ENCODE peak calls at places on chromosome X, in nine cellular contexts. One of them, this sample, is unnamed.

GRCh38 chrX:110557864-110558263 is 199.2 kb downstream of the RTL9 start:
- DNase-seq in amniotic stem cell: no peak
- DNase-seq in myocyte: no peak
- DNase-seq in nephron progenitor cell: no peak
- DNase-seq in body of pancreas: no peak
- DNase-seq in brain microvascular endothelial cell: no peak
- DNase-seq in activated CD4-positive, alpha-beta T cell treated with anti-CD3 and anti-CD28 coated beads, Interleukin-2, amount 10 ng/mL, durations not matched to agents 7 days and 5 days: no peak
- DNase-seq in T-cell: no peak
- DNase-seq in HFFc6: no peak
- DNase-seq in this sample: no peak

GRCh38 chrX:39149761-39150160 is 348.5 kb downstream of the MID1IP1 start:
- DNase-seq in body of pancreas: peak
- DNase-seq in activated CD4-positive, alpha-beta T cell treated with anti-CD3 and anti-CD28 coated beads, Interleukin-2, amount 10 ng/mL, durations not matched to agents 7 days and 5 days: peak
- DNase-seq in brain microvascular endothelial cell: peak
- DNase-seq in myocyte: peak
- DNase-seq in nephron progenitor cell: peak
- DNase-seq in amniotic stem cell: no peak
- DNase-seq in T-cell: peak
- DNase-seq in HFFc6: peak
- DNase-seq in this sample: peak

GRCh38 chrX:1597345-1598020 is 6.1 kb downstream of the AKAP17A start:
- DNase-seq in myocyte: no peak
- DNase-seq in HFFc6: no peak
- DNase-seq in body of pancreas: no peak
- DNase-seq in activated CD4-positive, alpha-beta T cell treated with anti-CD3 and anti-CD28 coated beads, Interleukin-2, amount 10 ng/mL, durations not matched to agents 7 days and 5 days: no peak
- DNase-seq in amniotic stem cell: no peak
- DNase-seq in nephron progenitor cell: no peak
- DNase-seq in brain microvascular endothelial cell: no peak
- DNase-seq in T-cell: peak
- DNase-seq in this sample: no peak

GRCh38 chrX:54615109-54615508 is 85.1 kb downstream of the GNL3L start:
- DNase-seq in body of pancreas: no peak
- DNase-seq in T-cell: no peak
- DNase-seq in HFFc6: no peak
- DNase-seq in myocyte: no peak
- DNase-seq in amniotic stem cell: no peak
- DNase-seq in brain microvascular endothelial cell: no peak
- DNase-seq in nephron progenitor cell: no peak
- DNase-seq in activated CD4-positive, alpha-beta T cell treated with anti-CD3 and anti-CD28 coated beads, Interleukin-2, amount 10 ng/mL, durations not matched to agents 7 days and 5 days: no peak
- DNase-seq in this sample: no peak

GRCh38 chrX:15497865-15498264 is 2.7 kb upstream of the BMX start:
- DNase-seq in HFFc6: peak
- DNase-seq in T-cell: peak
- DNase-seq in amniotic stem cell: no peak
- DNase-seq in activated CD4-positive, alpha-beta T cell treated with anti-CD3 and anti-CD28 coated beads, Interleukin-2, amount 10 ng/mL, durations not matched to agents 7 days and 5 days: peak
- DNase-seq in body of pancreas: peak
- DNase-seq in myocyte: peak
- DNase-seq in brain microvascular endothelial cell: peak
- DNase-seq in nephron progenitor cell: peak
- DNase-seq in this sample: peak

GRCh38 chrX:106959897-106960296 is 39.7 kb downstream of the CLDN2 start:
- DNase-seq in body of pancreas: peak
- DNase-seq in HFFc6: peak
- DNase-seq in brain microvascular endothelial cell: peak
- DNase-seq in activated CD4-positive, alpha-beta T cell treated with anti-CD3 and anti-CD28 coated beads, Interleukin-2, amount 10 ng/mL, durations not matched to agents 7 days and 5 days: no peak
- DNase-seq in amniotic stem cell: peak
- DNase-seq in myocyte: peak
- DNase-seq in T-cell: no peak
- DNase-seq in nephron progenitor cell: no peak
- DNase-seq in this sample: peak

GRCh38 chrX:68650491-68650890 is 3.0 kb downstream of the STARD8 start:
- DNase-seq in amniotic stem cell: no peak
- DNase-seq in brain microvascular endothelial cell: peak
- DNase-seq in activated CD4-positive, alpha-beta T cell treated with anti-CD3 and anti-CD28 coated beads, Interleukin-2, amount 10 ng/mL, durations not matched to agents 7 days and 5 days: no peak
- DNase-seq in myocyte: no peak
- DNase-seq in T-cell: no peak
- DNase-seq in body of pancreas: no peak
- DNase-seq in nephron progenitor cell: no peak
- DNase-seq in HFFc6: peak
- DNase-seq in this sample: no peak

GRCh38 chrX:113522814-113523213 is 682.2 kb upstream of the AMOT start:
- DNase-seq in HFFc6: no peak
- DNase-seq in nephron progenitor cell: no peak
- DNase-seq in activated CD4-positive, alpha-beta T cell treated with anti-CD3 and anti-CD28 coated beads, Interleukin-2, amount 10 ng/mL, durations not matched to agents 7 days and 5 days: no peak
- DNase-seq in body of pancreas: no peak
- DNase-seq in amniotic stem cell: no peak
- DNase-seq in myocyte: no peak
- DNase-seq in T-cell: no peak
- DNase-seq in brain microvascular endothelial cell: no peak
- DNase-seq in this sample: no peak

GRCh38 chrX:9171841-9172240 is 137.9 kb upstream of the FAM9B start:
- DNase-seq in myocyte: no peak
- DNase-seq in amniotic stem cell: no peak
- DNase-seq in brain microvascular endothelial cell: no peak
- DNase-seq in body of pancreas: no peak
- DNase-seq in T-cell: no peak
- DNase-seq in HFFc6: peak
- DNase-seq in nephron progenitor cell: no peak
- DNase-seq in activated CD4-positive, alpha-beta T cell treated with anti-CD3 and anti-CD28 coated beads, Interleukin-2, amount 10 ng/mL, durations not matched to agents 7 days and 5 days: no peak
- DNase-seq in this sample: no peak

GRCh38 chrX:6954836-6955235 is 192.7 kb upstream of the STS start:
- DNase-seq in brain microvascular endothelial cell: no peak
- DNase-seq in nephron progenitor cell: no peak
- DNase-seq in HFFc6: no peak
- DNase-seq in amniotic stem cell: no peak
- DNase-seq in body of pancreas: no peak
- DNase-seq in myocyte: no peak
- DNase-seq in activated CD4-positive, alpha-beta T cell treated with anti-CD3 and anti-CD28 coated beads, Interleukin-2, amount 10 ng/mL, durations not matched to agents 7 days and 5 days: no peak
- DNase-seq in T-cell: no peak
- DNase-seq in this sample: no peak

GRCh38 chrX:47749185-47749967 is 87.3 kb upstream of the ZNF81 start:
- DNase-seq in myocyte: peak
- DNase-seq in HFFc6: no peak
- DNase-seq in T-cell: no peak
- DNase-seq in nephron progenitor cell: no peak
- DNase-seq in body of pancreas: no peak
- DNase-seq in activated CD4-positive, alpha-beta T cell treated with anti-CD3 and anti-CD28 coated beads, Interleukin-2, amount 10 ng/mL, durations not matched to agents 7 days and 5 days: no peak
- DNase-seq in amniotic stem cell: no peak
- DNase-seq in brain microvascular endothelial cell: peak
- DNase-seq in this sample: no peak

GRCh38 chrX:8987672-8988250 is 46.2 kb downstream of the FAM9B start:
- DNase-seq in myocyte: no peak
- DNase-seq in nephron progenitor cell: no peak
- DNase-seq in amniotic stem cell: no peak
- DNase-seq in T-cell: peak
- DNase-seq in activated CD4-positive, alpha-beta T cell treated with anti-CD3 and anti-CD28 coated beads, Interleukin-2, amount 10 ng/mL, durations not matched to agents 7 days and 5 days: peak
- DNase-seq in body of pancreas: no peak
- DNase-seq in brain microvascular endothelial cell: no peak
- DNase-seq in HFFc6: no peak
- DNase-seq in this sample: no peak

GRCh38 chrX:30248854-30249253 is 1.9 kb downstream of the MAGEB1 start:
- DNase-seq in amniotic stem cell: no peak
- DNase-seq in brain microvascular endothelial cell: no peak
- DNase-seq in HFFc6: no peak
- DNase-seq in myocyte: no peak
- DNase-seq in activated CD4-positive, alpha-beta T cell treated with anti-CD3 and anti-CD28 coated beads, Interleukin-2, amount 10 ng/mL, durations not matched to agents 7 days and 5 days: no peak
- DNase-seq in nephron progenitor cell: no peak
- DNase-seq in T-cell: no peak
- DNase-seq in body of pancreas: no peak
- DNase-seq in this sample: no peak